ENCODE peak calls at places on chromosomes 11 and 22, in nine cellular contexts. W is stimulated activated CD4-positive, alpha-beta T cell treated with anti-CD3 and anti-CD28 coated beads, Interleukin-12 subunit alpha, Interleukin-12 subunit beta, amount 100 ng/mL, for 4 hours; A is AG04449; F is fibroblast of villous mesenchyme; O is aorta; B is G401; J is activated naive CD8-positive, alpha-beta T cell treated with anti-CD3 and anti-CD28 coated beads for 36 hours; M is bronchial epithelial cell; D is stimulated activated CD8-positive, alpha-beta memory T cell treated with anti-CD3 and anti-CD28 coated beads, Interleukin-15, amount 100 ng/mL, for 1 hour. Q is an unnamed sample.

GRCh38 chr11:123386746-123387510 is 43.1 kb upstream of the GRAMD1B start:
- DNase-seq in W (no peak), A (peak), F (no peak), O (no peak), B (no peak), J (no peak), M (peak), D (no peak), Q (no peak)

GRCh38 chr11:66637557-66638176 is 836 bp upstream of the RBM4 start:
- DNase-seq in W (peak), A (no peak), F (peak), O (no peak), B (peak), J (no peak), M (no peak), D (no peak), Q (no peak)

GRCh38 chr11:11988099-11988651 is 20.3 kb downstream of the DKK3 start:
- DNase-seq in W (no peak), A (peak), F (peak), O (no peak), B (no peak), J (no peak), M (peak), D (no peak), Q (no peak)

GRCh38 chr22:46931414-46931813 is 169.0 kb downstream of the TBC1D22A start:
- DNase-seq in W (no peak), A (no peak), F (peak), O (no peak), B (no peak), J (no peak), M (peak), D (no peak), Q (no peak)

GRCh38 chr11:46120361-46120710 is 918 bp downstream of the PHF21A start:
- DNase-seq in W (peak), A (no peak), F (no peak), O (peak), B (no peak), J (peak), M (no peak), D (no peak), Q (no peak)

GRCh38 chr22:20021196-20022181 is 579 bp downstream of the TANGO2 start:
- DNase-seq in W (no peak), A (peak), F (peak), O (peak), B (no peak), J (no peak), M (no peak), D (no peak), Q (no peak)

GRCh38 chr22:24330636-24331035 is 60.0 kb downstream of the SPECC1L start:
- DNase-seq in W (no peak), A (no peak), F (no peak), O (no peak), B (no peak), J (no peak), M (no peak), D (no peak), Q (no peak)

GRCh38 chr11:8267831-8268529 is 4.3 kb upstream of the LMO1 start:
- DNase-seq in W (peak), A (no peak), F (no peak), O (no peak), B (no peak), J (peak), M (no peak), D (no peak), Q (no peak)

GRCh38 chr11:15843309-15843857 is 513.0 kb downstream of the SOX6 start:
- DNase-seq in W (no peak), A (no peak), F (no peak), O (no peak), B (peak), J (no peak), M (no peak), D (no peak), Q (no peak)